ENCODE peak calls at places on chromosomes 12 and 14, in seven cellular contexts. One of them, this sample, is unnamed.

GRCh38 chr14:92938235-92938875 is 15.4 kb downstream of the CHGA start:
- DNase-seq in right cardiac atrium: no peak
- DNase-seq in stomach: no peak
- DNase-seq in PC-3: no peak
- DNase-seq in lower lobe of right lung: no peak
- DNase-seq in tibial nerve: no peak
- DNase-seq in ascending aorta: no peak
- DNase-seq in this sample: no peak

GRCh38 chr14:32841698-32842097 is 97.0 kb upstream of the NPAS3 start:
- DNase-seq in right cardiac atrium: no peak
- DNase-seq in stomach: no peak
- DNase-seq in PC-3: no peak
- DNase-seq in lower lobe of right lung: no peak
- DNase-seq in tibial nerve: no peak
- DNase-seq in ascending aorta: no peak
- DNase-seq in this sample: no peak

GRCh38 chr12:100789146-100789545 is 5.4 kb upstream of the ANO4 start:
- DNase-seq in right cardiac atrium: no peak
- DNase-seq in stomach: no peak
- DNase-seq in PC-3: peak; percentile 8
- DNase-seq in lower lobe of right lung: no peak
- DNase-seq in tibial nerve: no peak
- DNase-seq in ascending aorta: no peak
- DNase-seq in this sample: no peak

GRCh38 chr12:92828565-92828964 is 100.5 kb downstream of the EEA1 start:
- DNase-seq in right cardiac atrium: no peak
- DNase-seq in stomach: no peak
- DNase-seq in PC-3: no peak
- DNase-seq in lower lobe of right lung: no peak
- DNase-seq in tibial nerve: no peak
- DNase-seq in ascending aorta: no peak
- DNase-seq in this sample: no peak

GRCh38 chr14:71711619-71712018 is 220.6 kb upstream of the RGS6 start:
- DNase-seq in right cardiac atrium: no peak
- DNase-seq in stomach: no peak
- DNase-seq in PC-3: peak; percentile 62
- DNase-seq in lower lobe of right lung: no peak
- DNase-seq in tibial nerve: no peak
- DNase-seq in ascending aorta: peak; percentile 75
- DNase-seq in this sample: no peak

GRCh38 chr14:50045039-50045711 is 71.2 kb downstream of the VCPKMT start:
- DNase-seq in right cardiac atrium: peak; percentile 88
- DNase-seq in stomach: peak; percentile 87
- DNase-seq in PC-3: peak; percentile 97
- DNase-seq in lower lobe of right lung: peak; percentile 85
- DNase-seq in tibial nerve: peak; percentile 67
- DNase-seq in ascending aorta: peak; percentile 91
- DNase-seq in this sample: peak; percentile 46

GRCh38 chr14:50954811-50955372 is 10.6 kb upstream of the PYGL start:
- DNase-seq in right cardiac atrium: no peak
- DNase-seq in stomach: no peak
- DNase-seq in PC-3: peak; percentile 82
- DNase-seq in lower lobe of right lung: no peak
- DNase-seq in tibial nerve: no peak
- DNase-seq in ascending aorta: no peak
- DNase-seq in this sample: no peak

GRCh38 chr14:54976316-54976715 is 50.6 kb downstream of the WDHD1 start:
- DNase-seq in right cardiac atrium: no peak
- DNase-seq in stomach: no peak
- DNase-seq in PC-3: peak; percentile 54
- DNase-seq in lower lobe of right lung: no peak
- DNase-seq in tibial nerve: no peak
- DNase-seq in ascending aorta: no peak
- DNase-seq in this sample: no peak

GRCh38 chr14:60655114-60655897 is 6.0 kb upstream of the SIX1 start:
- DNase-seq in right cardiac atrium: no peak
- DNase-seq in stomach: no peak
- DNase-seq in PC-3: no peak
- DNase-seq in lower lobe of right lung: no peak
- DNase-seq in tibial nerve: no peak
- DNase-seq in ascending aorta: no peak
- DNase-seq in this sample: no peak

GRCh38 chr12:91565246-91565645 is 382.6 kb upstream of the DCN start:
- DNase-seq in right cardiac atrium: no peak
- DNase-seq in stomach: no peak
- DNase-seq in PC-3: peak; percentile 37
- DNase-seq in lower lobe of right lung: no peak
- DNase-seq in tibial nerve: no peak
- DNase-seq in ascending aorta: no peak
- DNase-seq in this sample: no peak

GRCh38 chr12:52020539-52021336 is 14.0 kb downstream of the TAMALIN start:
- DNase-seq in right cardiac atrium: no peak
- DNase-seq in stomach: peak; percentile 55
- DNase-seq in PC-3: peak; percentile 44
- DNase-seq in lower lobe of right lung: no peak
- DNase-seq in tibial nerve: peak; percentile 36
- DNase-seq in ascending aorta: no peak
- DNase-seq in this sample: peak; percentile 37

GRCh38 chr12:100741084-100741711 is 53.4 kb upstream of the ANO4 start:
- DNase-seq in right cardiac atrium: no peak
- DNase-seq in stomach: no peak
- DNase-seq in PC-3: peak; percentile 72
- DNase-seq in lower lobe of right lung: no peak
- DNase-seq in tibial nerve: peak; percentile 13
- DNase-seq in ascending aorta: no peak
- DNase-seq in this sample: no peak

GRCh38 chr14:20400965-20401593 is 12.2 kb downstream of the TEP1 start:
- DNase-seq in right cardiac atrium: no peak
- DNase-seq in stomach: no peak
- DNase-seq in PC-3: peak; percentile 98
- DNase-seq in lower lobe of right lung: no peak
- DNase-seq in tibial nerve: no peak
- DNase-seq in ascending aorta: peak; percentile 39
- DNase-seq in this sample: no peak

GRCh38 chr12:96143827-96144226 is 50.3 kb upstream of the ELK3 start:
- DNase-seq in right cardiac atrium: no peak
- DNase-seq in stomach: no peak
- DNase-seq in PC-3: no peak
- DNase-seq in lower lobe of right lung: no peak
- DNase-seq in tibial nerve: no peak
- DNase-seq in ascending aorta: no peak
- DNase-seq in this sample: no peak
- H3K4me3 ChIP-seq in right cardiac atrium: no peak overlapping the region
- H3K4me3 ChIP-seq in stomach: no peak overlapping the region
- H3K4me3 ChIP-seq in PC-3: no peak overlapping the region
- H3K4me3 ChIP-seq in lower lobe of right lung: no peak overlapping the region
- H3K4me3 ChIP-seq in tibial nerve: no peak overlapping the region
- H3K4me3 ChIP-seq in ascending aorta: no peak overlapping the region
- H3K4me3 ChIP-seq in this sample: no peak overlapping the region

DNA sequence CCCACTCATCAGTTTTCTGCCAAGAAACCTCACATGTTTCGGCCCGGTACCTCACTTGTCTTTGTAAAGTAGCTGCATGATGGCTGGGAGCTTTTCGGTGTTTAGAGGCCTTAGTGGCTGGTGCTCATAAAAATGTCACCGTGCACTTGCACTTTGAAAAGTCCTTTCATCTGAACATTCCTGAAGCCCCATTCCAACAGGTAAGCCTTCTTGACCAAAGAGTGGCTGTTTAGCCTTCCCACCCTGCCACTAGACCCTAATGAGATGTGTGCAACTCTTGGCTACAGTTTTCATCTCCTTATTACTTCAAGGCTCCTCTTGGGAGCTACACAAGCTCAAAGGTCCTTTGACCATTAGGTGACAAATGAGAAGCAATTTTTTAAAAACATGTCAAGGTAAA is 135.2 kb downstream of the HMGA2 start:
- DNase-seq in right cardiac atrium: no peak
- DNase-seq in stomach: no peak
- DNase-seq in PC-3: no peak
- DNase-seq in lower lobe of right lung: no peak
- DNase-seq in tibial nerve: no peak
- DNase-seq in ascending aorta: no peak
- DNase-seq in this sample: no peak
- H3K27ac ChIP-seq in right cardiac atrium: no peak overlapping the region
- H3K27ac ChIP-seq in stomach: no peak overlapping the region
- H3K27ac ChIP-seq in PC-3: peak overlapping the region; percentile 98
- H3K27ac ChIP-seq in lower lobe of right lung: no peak overlapping the region
- H3K27ac ChIP-seq in tibial nerve: no peak overlapping the region
- H3K27ac ChIP-seq in ascending aorta: no peak overlapping the region
- H3K27ac ChIP-seq in this sample: no peak overlapping the region

DNA sequence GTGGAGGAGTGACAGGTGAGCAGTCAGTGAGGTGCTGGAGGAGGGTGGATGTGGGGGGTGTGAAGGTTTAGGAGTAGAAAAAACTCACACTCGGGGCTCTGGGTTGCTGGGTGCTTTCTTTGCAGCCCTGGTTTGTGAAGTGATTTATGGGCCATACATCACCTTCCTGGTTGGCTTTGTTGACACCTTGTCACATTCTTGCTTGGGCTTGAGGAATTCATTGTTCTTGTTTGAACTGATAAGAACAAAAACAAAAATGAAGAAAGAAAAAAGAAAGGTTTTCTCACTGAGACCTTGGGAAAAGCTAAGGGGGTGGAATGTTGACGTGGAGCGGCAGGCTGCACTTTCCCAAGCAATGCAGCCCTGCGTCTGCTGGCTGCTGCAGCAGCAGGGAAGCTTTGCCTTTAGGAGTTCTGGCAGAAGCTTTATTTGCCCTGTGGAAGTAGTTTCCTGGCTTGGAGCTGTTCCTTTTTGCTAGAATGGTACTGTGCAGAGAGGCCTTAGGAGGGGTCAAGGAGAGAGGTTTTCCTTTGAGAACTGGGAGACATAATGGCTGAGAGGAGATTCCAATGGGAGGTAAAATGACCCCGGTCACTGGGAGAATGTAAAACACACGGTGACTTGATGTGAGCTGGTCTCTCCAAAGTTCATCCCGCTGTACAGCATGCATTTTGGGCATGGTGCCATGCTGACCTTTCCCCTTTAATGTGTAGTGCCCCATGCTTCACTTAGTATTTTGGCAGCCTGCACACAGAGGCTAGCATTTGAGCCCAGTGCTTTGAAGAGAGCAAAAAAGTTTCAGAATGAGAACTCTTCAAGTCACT is 52.8 kb downstream of the HMGA2 start:
- DNase-seq in right cardiac atrium: no peak
- DNase-seq in stomach: peak; percentile 41
- DNase-seq in PC-3: peak; percentile 35
- DNase-seq in lower lobe of right lung: no peak
- DNase-seq in tibial nerve: no peak
- DNase-seq in ascending aorta: no peak
- DNase-seq in this sample: no peak
- H3K4me1 ChIP-seq in right cardiac atrium: peaks cover 3% of the 10 kb centered on the region
- H3K4me1 ChIP-seq in stomach: peaks cover 42% of the 10 kb centered on the region
- H3K4me1 ChIP-seq in PC-3: peaks cover 57% of the 10 kb centered on the region
- H3K4me1 ChIP-seq in lower lobe of right lung: peaks cover under 1% of the 10 kb centered on the region
- H3K4me1 ChIP-seq in tibial nerve: peaks cover 53% of the 10 kb centered on the region
- H3K4me1 ChIP-seq in ascending aorta: no peaks in the 10 kb centered on the region
- H3K4me1 ChIP-seq in this sample: no peaks in the 10 kb centered on the region

DNA sequence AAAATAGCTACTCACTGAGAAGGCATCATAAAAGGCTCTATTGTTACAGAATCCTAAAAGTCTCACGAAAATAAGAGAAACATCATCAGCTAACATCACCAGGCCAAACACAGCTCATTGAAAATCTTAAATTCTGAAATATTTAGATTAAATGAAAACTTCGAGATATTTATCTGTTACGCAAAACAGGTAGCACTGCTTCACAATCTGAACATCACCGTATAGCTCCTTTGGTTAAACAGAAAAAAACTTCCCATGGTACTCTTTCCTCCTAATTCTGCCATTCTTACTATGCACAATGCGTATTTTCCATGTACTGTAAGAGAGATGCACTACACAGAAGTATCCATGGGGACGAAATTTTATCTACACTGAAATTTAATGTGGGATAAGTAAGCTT is 2.1 kb downstream of the SGPP1 start:
- DNase-seq in right cardiac atrium: no peak
- DNase-seq in stomach: no peak
- DNase-seq in PC-3: no peak
- DNase-seq in lower lobe of right lung: no peak
- DNase-seq in tibial nerve: no peak
- DNase-seq in ascending aorta: no peak
- DNase-seq in this sample: no peak
- H3K4me3 ChIP-seq in right cardiac atrium: peak overlapping the region; percentile 77
- H3K4me3 ChIP-seq in stomach: peak overlapping the region; percentile 84
- H3K4me3 ChIP-seq in PC-3: peak overlapping the region; percentile 84
- H3K4me3 ChIP-seq in lower lobe of right lung: peak overlapping the region; percentile 85
- H3K4me3 ChIP-seq in tibial nerve: no peak overlapping the region
- H3K4me3 ChIP-seq in ascending aorta: peak overlapping the region; percentile 96
- H3K4me3 ChIP-seq in this sample: peak overlapping the region; percentile 98